ENCODE peak calls at places on chromosome 7, in eight cellular contexts. X is cardiac fibroblast; C is activated naive CD4-positive, alpha-beta T cell; O is stimulated activated CD8-positive, alpha-beta memory T cell treated with anti-CD3 and anti-CD28 coated beads, Interleukin-7, amount 100 ng/mL, for 24 hours; N is tibial artery; G is adrenal gland; L is HT1080; H is stimulated activated CD4-positive, alpha-beta T cell treated with anti-CD3 and anti-CD28 coated beads, Interleukin-2, amount 100 ng/mL, for 24 hours. V is an unnamed sample.

GRCh38 chr7:20539201-20539600 is 76.3 kb upstream of the ABCB5 start:
- DNase-seq in N (no peak), C (no peak), L (peak), X (no peak), O (no peak), H (no peak), G (no peak), V (no peak)

GRCh38 chr7:100053201-100053600 is 3.6 kb downstream of the ZSCAN21 start:
- DNase-seq in N (no peak), H (no peak), G (peak), C (no peak), L (peak), X (peak), O (no peak), V (no peak)

GRCh38 chr7:24494832-24495231 is 78.4 kb upstream of the PALS2 start:
- DNase-seq in N (no peak), C (no peak), H (no peak), L (peak), G (no peak), O (no peak), X (no peak), V (no peak)

GRCh38 chr7:150848561-150849115 is 3.7 kb upstream of the AOC1 start:
- DNase-seq in X (no peak), O (no peak), G (peak), L (no peak), N (no peak), C (no peak), H (no peak), V (no peak)

GRCh38 chr7:44235582-44236332 is 35.0 kb downstream of the YKT6 start:
- DNase-seq in N (no peak), L (no peak), H (no peak), X (no peak), G (no peak), O (no peak), C (no peak), V (no peak)

GRCh38 chr7:74256446-74257408 is 2.5 kb upstream of the RFC2 start:
- DNase-seq in C (no peak), N (peak), O (no peak), H (no peak), X (peak), L (no peak), G (no peak), V (no peak)

GRCh38 chr7:135769403-135769802 is 20.8 kb upstream of the FAM180A start:
- DNase-seq in O (no peak), G (no peak), N (no peak), L (no peak), C (no peak), H (no peak), X (no peak), V (no peak)

GRCh38 chr7:158561659-158562058 is 26.0 kb downstream of the PTPRN2 start:
- DNase-seq in N (no peak), X (no peak), O (no peak), L (no peak), G (no peak), H (no peak), C (no peak), V (no peak)

GRCh38 chr7:155674556-155674955 is 30.1 kb downstream of the RBM33 start:
- DNase-seq in C (no peak), H (no peak), O (no peak), L (no peak), N (no peak), G (no peak), X (peak), V (no peak)

GRCh38 chr7:1562611-1563051 is 6.6 kb upstream of the TMEM184A start:
- DNase-seq in C (no peak), O (no peak), N (no peak), X (no peak), G (no peak), H (no peak), L (no peak), V (no peak)

GRCh38 chr7:133433165-133433812 is 180.4 kb downstream of the EXOC4 start:
- DNase-seq in X (no peak), N (no peak), C (no peak), L (no peak), O (no peak), G (no peak), H (no peak), V (no peak)

GRCh38 chr7:76074972-76075370 is 27.1 kb downstream of the MDH2 start:
- DNase-seq in N (no peak), C (no peak), X (peak), L (peak), O (no peak), H (no peak), G (no peak), V (no peak)

GRCh38 chr7:92058040-92058439 is 76.2 kb downstream of the CYP51A1 start:
- DNase-seq in G (no peak), C (no peak), H (no peak), L (peak), X (no peak), O (no peak), N (no peak), V (no peak)

GRCh38 chr7:17944720-17945119 is 4.4 kb upstream of the SNX13 start:
- DNase-seq in L (no peak), O (no peak), N (no peak), C (no peak), H (no peak), X (no peak), G (no peak), V (no peak)

GRCh38 chr7:99124236-99124635 is 19.7 kb downstream of the SMURF1 start:
- DNase-seq in L (no peak), C (no peak), G (no peak), H (no peak), O (no peak), X (no peak), N (no peak), V (no peak)

GRCh38 chr7:33581239-33581638 is 324.1 kb upstream of the BMPER start:
- DNase-seq in L (no peak), N (no peak), H (no peak), O (no peak), C (no peak), G (no peak), X (no peak), V (no peak)

GRCh38 chr7:158812684-158813083 is 16.6 kb downstream of the ESYT2 start:
- DNase-seq in L (no peak), G (no peak), C (peak), H (peak), X (no peak), O (no peak), N (no peak), V (no peak)

GRCh38 chr7:122302826-122303521 is 1.6 kb downstream of the FEZF1 start:
- DNase-seq in C (no peak), L (no peak), H (no peak), N (no peak), X (no peak), G (no peak), O (no peak), V (no peak)

GRCh38 chr7:92135100-92135429 is 788 bp upstream of the CYP51A1 start:
- DNase-seq in H (no peak), O (no peak), X (peak), L (peak), N (no peak), G (peak), C (no peak), V (no peak)

GRCh38 chr7:96778263-96778662 is 68.6 kb upstream of the SEM1 start:
- DNase-seq in L (no peak), X (no peak), H (no peak), C (no peak), O (no peak), G (no peak), N (no peak), V (no peak)

GRCh38 chr7:105678811-105679495 is 97.7 kb upstream of the EFCAB10 start:
- DNase-seq in H (peak), N (peak), X (peak), L (no peak), O (no peak), C (no peak), G (peak), V (no peak)

GRCh38 chr7:124012864-124013263 is 20.0 kb downstream of the TMEM229A start:
- DNase-seq in G (no peak), X (no peak), N (no peak), C (no peak), O (no peak), L (no peak), H (no peak), V (no peak)

GRCh38 chr7:47390914-47391313 is 191.0 kb downstream of the TNS3 start:
- DNase-seq in H (no peak), L (no peak), X (no peak), G (no peak), O (no peak), C (no peak), N (no peak), V (no peak)

GRCh38 chr7:149156898-149157297 is 9.6 kb downstream of the ZNF398 start:
- DNase-seq in X (no peak), H (no peak), L (no peak), G (no peak), O (no peak), N (no peak), C (no peak), V (no peak)

GRCh38 chr7:41942468-41943097 is 239.7 kb upstream of the INHBA start:
- DNase-seq in C (no peak), L (no peak), H (no peak), O (no peak), G (no peak), X (peak), N (no peak), V (no peak)

GRCh38 chr7:158956805-158957506 is 100.6 kb downstream of the DYNC2I1 start:
- DNase-seq in G (no peak), N (no peak), X (no peak), C (no peak), O (no peak), H (no peak), L (no peak), V (no peak)

GRCh38 chr7:54978364-54979116 is 40.3 kb upstream of the EGFR start:
- DNase-seq in L (no peak), G (no peak), N (no peak), O (no peak), H (no peak), C (no peak), X (no peak), V (no peak)

GRCh38 chr7:120733143-120733542 is 124.8 kb downstream of the TSPAN12 start:
- DNase-seq in O (no peak), X (peak), N (no peak), H (no peak), C (no peak), G (no peak), L (peak), V (no peak)

GRCh38 chr7:101486056-101486763 is 123.5 kb downstream of the COL26A1 start:
- DNase-seq in N (no peak), X (peak), L (no peak), C (no peak), O (no peak), H (no peak), G (no peak), V (no peak)

GRCh38 chr7:133912916-133913697 is 214.0 kb upstream of the LRGUK start:
- DNase-seq in O (no peak), L (peak), H (no peak), C (no peak), X (peak), N (no peak), G (no peak), V (no peak)

GRCh38 chr7:3910041-3910440 is 609.0 kb downstream of the SDK1 start:
- DNase-seq in X (no peak), C (no peak), O (no peak), L (no peak), G (no peak), H (no peak), N (no peak), V (no peak)

GRCh38 chr7:91064938-91065337 is 199.3 kb upstream of the FZD1 start:
- DNase-seq in H (no peak), N (no peak), O (no peak), L (peak), G (no peak), C (no peak), X (no peak), V (no peak)

GRCh38 chr7:86932038-86932512 is 127.4 kb downstream of the ELAPOR2 start:
- DNase-seq in H (peak), N (peak), L (peak), C (no peak), O (no peak), X (peak), G (no peak), V (no peak)

GRCh38 chr7:71752171-71752935 is 620.4 kb downstream of the GALNT17 start:
- DNase-seq in L (peak), C (no peak), O (peak), X (peak), H (peak), N (no peak), G (peak), V (peak)

GRCh38 chr7:80014507-80014906 is 120.1 kb upstream of the GNAI1 start:
- DNase-seq in L (peak), X (peak), N (no peak), C (no peak), O (no peak), G (no peak), H (no peak), V (no peak)